ENCODE peak calls at places on chromosomes 7 and 10, in four cellular contexts. Q, E, B and I are unnamed samples. For H3K36me3, the result is how much of the 10 kb centered on the place peaks cover.

GRCh38 chr7:115217373-115217772 is 295.5 kb downstream of the MDFIC start:
- DNase-seq in E (no peak), Q (no peak), B (no peak), I (peak)

GRCh38 chr7:101772508-101773306 is 44.7 kb upstream of the CUX1 start:
- DNase-seq in E (no peak), Q (no peak), B (no peak), I (no peak)

GRCh38 chr10:102492983-102493382 is 9.5 kb downstream of the ACTR1A start:
- DNase-seq in B (no peak), E (no peak), Q (no peak), I (peak)

GRCh38 chr7:132009778-132010177 is 453.4 kb upstream of the PODXL start:
- DNase-seq in Q (no peak), E (no peak), B (no peak), I (peak)

GRCh38 chr7:48085433-48085791 is 3.7 kb upstream of the UPP1 start:
- DNase-seq in E (no peak), B (no peak), Q (no peak), I (no peak)

GRCh38 chr7:110754649-110755048 is 336.3 kb upstream of the LRRN3 start:
- DNase-seq in Q (no peak), E (no peak), B (no peak), I (no peak)

GRCh38 chr10:100743626-100744135 is 1.7 kb upstream of the PAX2 start:
- DNase-seq in B (peak), Q (peak), E (peak), I (peak)

GRCh38 chr7:155094636-155095035 is 24.5 kb downstream of the HTR5A start:
- DNase-seq in Q (no peak), B (no peak), E (no peak), I (no peak)

GRCh38 chr7:151240942-151241754 is 7.3 kb downstream of the SMARCD3 start:
- DNase-seq in B (no peak), Q (no peak), E (no peak), I (no peak)

GRCh38 chr10:35913628-35914027 is 271.5 kb upstream of the FZD8 start:
- DNase-seq in E (no peak), B (no peak), Q (no peak), I (peak)

GRCh38 chr10:6140141-6140841 is 51.5 kb downstream of the RBM17 start:
- DNase-seq in B (no peak), E (no peak), Q (peak), I (no peak)

GRCh38 chr10:13657184-13657680 is 70.5 kb downstream of the PRPF18 start:
- DNase-seq in Q (no peak), E (no peak), B (no peak), I (no peak)

GRCh38 chr7:47088329-47089067 is 493.4 kb downstream of the TNS3 start:
- DNase-seq in Q (peak), B (peak), E (peak), I (peak)

GRCh38 chr10:55820071-55820470 is 541.0 kb downstream of the ZWINT start:
- DNase-seq in E (no peak), B (no peak), Q (peak), I (no peak)

GRCh38 chr7:158539711-158540146 is 47.9 kb downstream of the PTPRN2 start:
- DNase-seq in E (no peak), B (no peak), Q (no peak), I (no peak)

GRCh38 chr10:32981760-32982159 is 23.7 kb upstream of the ITGB1 start:
- DNase-seq in B (peak), E (no peak), Q (no peak), I (peak)

DNA sequence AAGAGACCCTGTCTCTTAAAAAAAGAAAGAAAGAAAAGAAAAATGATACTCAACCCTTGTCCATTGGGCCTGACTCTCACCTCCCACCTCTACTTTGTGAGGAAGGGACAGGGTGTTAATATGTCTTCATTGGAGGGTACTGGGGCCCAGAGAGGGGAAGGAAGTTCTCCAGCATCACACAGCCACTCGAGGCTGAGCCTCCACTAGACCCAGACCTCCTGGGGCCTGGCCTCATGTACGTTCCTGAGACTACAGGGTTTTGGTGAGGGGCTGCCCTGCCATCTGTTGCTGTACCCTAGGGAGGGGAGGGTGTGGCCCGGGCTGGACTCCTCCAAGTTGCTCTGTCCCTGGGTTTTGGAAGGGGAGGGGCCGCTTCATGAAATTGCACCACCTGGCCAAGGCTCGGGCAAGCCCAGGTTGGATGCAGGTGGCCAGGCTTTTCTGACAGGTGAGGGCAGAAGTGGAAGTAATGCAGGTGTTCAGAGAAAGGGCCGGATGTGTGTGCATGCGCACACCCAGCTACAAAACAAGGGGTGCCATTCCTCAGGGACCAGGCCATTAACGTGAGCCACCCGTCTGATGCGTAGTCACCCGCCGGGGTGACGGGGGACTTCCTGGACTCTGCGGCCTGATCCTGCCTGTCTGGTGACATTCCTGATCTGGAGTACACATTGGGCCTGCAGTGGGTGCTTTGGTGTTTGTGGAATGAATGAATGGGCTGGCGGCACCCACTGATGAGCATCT is 21.7 kb downstream of the GTF2IRD1 start:
- DNase-seq in Q (no peak), E (no peak), B (peak), I (no peak)
- TF ChIP-seq EZH2phosphoT487 in Q (no peak), E (no peak), B (no peak), I (no peak)

DNA sequence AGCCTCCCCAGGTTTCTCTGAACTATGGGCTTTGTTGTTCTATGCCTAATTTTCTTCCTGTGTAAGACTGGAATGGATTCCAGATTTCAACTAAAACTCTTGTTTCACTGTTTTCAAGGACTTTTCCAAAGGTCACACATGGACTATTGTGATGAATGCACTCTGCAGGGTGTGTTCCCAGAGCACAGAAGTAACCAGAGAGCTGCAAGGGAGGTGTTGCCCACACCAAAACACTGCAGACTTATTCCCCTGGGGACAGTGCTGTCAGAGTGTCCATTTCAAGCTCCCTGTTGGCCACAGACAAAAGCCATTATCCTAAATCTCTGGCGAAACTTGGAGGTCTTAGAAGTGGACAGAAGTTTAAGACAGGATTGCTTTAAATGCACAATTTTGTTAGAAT is 231.6 kb downstream of the TRIL start:
- DNase-seq in E (no peak), B (no peak), Q (no peak), I (peak)
- H3K36me3 ChIP-seq in E (under half), B (under half), Q (under half), I (under half)

GRCh38 chr10:96390460-96390864 is 31.7 kb upstream of the OPALIN start:
- DNase-seq in Q (no peak), B (no peak), E (no peak), I (no peak)

GRCh38 chr10:96389785-96390184 is 31.0 kb upstream of the OPALIN start:
- DNase-seq in E (no peak), B (no peak), Q (no peak), I (no peak)

GRCh38 chr10:96387601-96388000 is 28.8 kb upstream of the OPALIN start:
- DNase-seq in E (no peak), Q (no peak), B (no peak), I (peak)

GRCh38 chr10:96384471-96384870 is 25.7 kb upstream of the OPALIN start:
- DNase-seq in Q (no peak), B (no peak), E (no peak), I (no peak)

DNA sequence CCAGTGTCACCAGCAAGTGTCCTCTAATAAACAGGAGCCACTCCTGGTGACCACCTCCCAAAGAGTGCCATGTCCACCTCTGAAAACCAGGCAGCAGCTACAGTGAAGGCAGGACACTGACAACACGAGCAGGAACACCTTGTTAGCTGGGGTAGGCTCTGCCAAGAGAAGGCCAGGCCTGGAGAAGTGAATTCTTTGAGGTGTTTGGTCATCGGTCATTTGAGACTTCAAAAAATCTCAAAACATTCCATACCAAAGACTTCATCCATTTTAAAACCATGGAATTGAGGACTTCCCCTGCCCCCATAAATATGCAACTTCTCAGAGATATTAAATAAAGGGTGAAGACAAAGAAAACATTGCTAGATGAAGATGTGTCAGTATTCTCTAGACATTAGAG is 28.3 kb upstream of the OPALIN start:
- DNase-seq in Q (no peak), E (no peak), B (no peak), I (peak)
- TF ChIP-seq EZH2phosphoT487 in Q (no peak), E (no peak), B (no peak), I (no peak)

GRCh38 chr10:124896751-124897150 is 45.2 kb upstream of the ZRANB1 start:
- DNase-seq in Q (no peak), B (no peak), E (no peak), I (no peak)
- H3K36me3 ChIP-seq in Q (under half), B (under half), E (under half), I (under half)